ENCODE peak calls at places on chromosomes 12 and 14, in nine cellular contexts. F is H9; D is fibroblast of mammary gland; U is ELR; Y is NCI-H1092 treated with DMSO at 0.1 percent for 48 hours; N is HEK293T; G is GM04504; M is endothelial cell; A is stimulated activated CD4-positive, alpha-beta T cell treated with anti-CD3 and anti-CD28 coated beads, Interleukin-1b, Interleukin-23, amount 100 ng/mL, for 4 hours. V is an unnamed sample.

GRCh38 chr12:69719336-69720316 is 19.0 kb upstream of the RAB3IP start:
- DNase-seq in G (no peak), U (peak), F (no peak), A (no peak), M (no peak), D (no peak), Y (peak), N (no peak), V (no peak)

GRCh38 chr14:100605230-100605629 is 18.0 kb upstream of the BEGAIN start:
- DNase-seq in D (no peak), M (no peak), Y (no peak), G (no peak), U (no peak), F (no peak), N (no peak), A (no peak), V (no peak)

GRCh38 chr14:55881577-55882241 is 236.5 kb upstream of the PELI2 start:
- DNase-seq in N (no peak), Y (no peak), D (peak), M (no peak), G (no peak), A (no peak), F (peak), U (no peak), V (peak)

GRCh38 chr14:103078860-103079587 is 5.0 kb upstream of the LBHD2 start:
- DNase-seq in D (no peak), N (no peak), F (no peak), U (no peak), G (no peak), A (no peak), Y (no peak), M (no peak), V (no peak)

GRCh38 chr14:55921516-55921915 is 196.7 kb upstream of the PELI2 start:
- DNase-seq in N (no peak), A (no peak), F (no peak), M (no peak), U (no peak), Y (peak), G (no peak), D (no peak), V (no peak)

GRCh38 chr14:86462193-86462592 is 932.2 kb downstream of the FLRT2 start:
- DNase-seq in A (no peak), F (peak), Y (no peak), M (peak), D (peak), U (peak), G (no peak), N (no peak), V (peak)

GRCh38 chr12:53097564-53098353 is at the start of gene IGFBP6:
- DNase-seq in F (peak), U (peak), D (peak), G (peak), A (peak), M (peak), Y (peak), N (peak), V (no peak)

GRCh38 chr14:100393362-100393761 is 70.2 kb downstream of the SLC25A47 start:
- DNase-seq in M (no peak), G (no peak), F (no peak), D (no peak), A (no peak), U (no peak), Y (no peak), N (no peak), V (no peak)

GRCh38 chr12:46556820-46557524 is 184.4 kb upstream of the SLC38A2 start:
- DNase-seq in G (peak), M (no peak), D (peak), A (no peak), F (no peak), Y (no peak), U (peak), N (no peak), V (no peak)

V was measured in iPS DF 19.7.